ENCODE peak calls at places on chromosomes 5 and 9, in nine cellular contexts. One of them, this sample, is unnamed.
A peak's percentile ranks its signal among the peaks of the same experiment; 100 is the strongest.

GRCh38 chr9:95284667-95285066 is 32.8 kb downstream of the FANCC start:
- DNase-seq in esophagus muscularis mucosa: no peak
- DNase-seq in IMR-90: no peak
- DNase-seq in uterus: no peak
- DNase-seq in A549: no peak
- DNase-seq in body of pancreas: peak; percentile 31
- DNase-seq in adrenal gland: no peak
- DNase-seq in H1: no peak
- DNase-seq in ovary: no peak
- DNase-seq in this sample: no peak

GRCh38 chr5:103827976-103828375 is 265.4 kb upstream of the NUDT12 start:
- DNase-seq in esophagus muscularis mucosa: no peak
- DNase-seq in IMR-90: no peak
- DNase-seq in uterus: no peak
- DNase-seq in A549: no peak
- DNase-seq in body of pancreas: no peak
- DNase-seq in adrenal gland: no peak
- DNase-seq in H1: no peak
- DNase-seq in ovary: no peak
- DNase-seq in this sample: no peak

GRCh38 chr5:175687231-175687701 is 29.4 kb downstream of the HRH2 start:
- DNase-seq in esophagus muscularis mucosa: no peak
- DNase-seq in IMR-90: no peak
- DNase-seq in uterus: no peak
- DNase-seq in A549: no peak
- DNase-seq in body of pancreas: peak; percentile 75
- DNase-seq in adrenal gland: peak; percentile 13
- DNase-seq in H1: no peak
- DNase-seq in ovary: no peak
- DNase-seq in this sample: no peak

GRCh38 chr5:37494756-37495155 is 115.6 kb downstream of the WDR70 start:
- DNase-seq in esophagus muscularis mucosa: no peak
- DNase-seq in IMR-90: no peak
- DNase-seq in uterus: no peak
- DNase-seq in A549: peak; percentile 17
- DNase-seq in body of pancreas: no peak
- DNase-seq in adrenal gland: peak; percentile 49
- DNase-seq in H1: no peak
- DNase-seq in ovary: no peak
- DNase-seq in this sample: no peak

GRCh38 chr5:158634713-158635112 is 465.0 kb downstream of the EBF1 start:
- DNase-seq in esophagus muscularis mucosa: no peak
- DNase-seq in IMR-90: no peak
- DNase-seq in uterus: no peak
- DNase-seq in A549: no peak
- DNase-seq in body of pancreas: no peak
- DNase-seq in adrenal gland: no peak
- DNase-seq in H1: no peak
- DNase-seq in ovary: no peak
- DNase-seq in this sample: peak; percentile 13

GRCh38 chr9:115849679-115850412 is 303.7 kb upstream of the PAPPA start:
- DNase-seq in esophagus muscularis mucosa: no peak
- DNase-seq in IMR-90: peak; percentile 8
- DNase-seq in uterus: no peak
- DNase-seq in A549: no peak
- DNase-seq in body of pancreas: peak; percentile 2
- DNase-seq in adrenal gland: no peak
- DNase-seq in H1: no peak
- DNase-seq in ovary: no peak
- DNase-seq in this sample: no peak

GRCh38 chr9:83304686-83305085 is 233.5 kb downstream of the FRMD3 start:
- DNase-seq in esophagus muscularis mucosa: peak; percentile 95
- DNase-seq in IMR-90: peak; percentile 37
- DNase-seq in uterus: peak; percentile 83
- DNase-seq in A549: no peak
- DNase-seq in body of pancreas: peak; percentile 82
- DNase-seq in adrenal gland: peak; percentile 88
- DNase-seq in H1: no peak
- DNase-seq in ovary: peak; percentile 89
- DNase-seq in this sample: peak; percentile 56

GRCh38 chr9:98142182-98142924 is 23.3 kb upstream of the TRIM14 start:
- DNase-seq in esophagus muscularis mucosa: no peak
- DNase-seq in IMR-90: no peak
- DNase-seq in uterus: no peak
- DNase-seq in A549: peak; percentile 24
- DNase-seq in body of pancreas: peak; percentile 26
- DNase-seq in adrenal gland: peak; percentile 35
- DNase-seq in H1: no peak
- DNase-seq in ovary: no peak
- DNase-seq in this sample: no peak

GRCh38 chr9:114289571-114290481 is 33.1 kb upstream of the ORM1 start:
- DNase-seq in esophagus muscularis mucosa: no peak
- DNase-seq in IMR-90: no peak
- DNase-seq in uterus: peak; percentile 14
- DNase-seq in A549: no peak
- DNase-seq in body of pancreas: no peak
- DNase-seq in adrenal gland: no peak
- DNase-seq in H1: no peak
- DNase-seq in ovary: peak; percentile 7
- DNase-seq in this sample: no peak

GRCh38 chr5:81202652-81203051 is 30.5 kb upstream of the CKMT2 start:
- DNase-seq in esophagus muscularis mucosa: no peak
- DNase-seq in IMR-90: peak; percentile 14
- DNase-seq in uterus: no peak
- DNase-seq in A549: no peak
- DNase-seq in body of pancreas: no peak
- DNase-seq in adrenal gland: peak; percentile 4
- DNase-seq in H1: no peak
- DNase-seq in ovary: no peak
- DNase-seq in this sample: no peak

GRCh38 chr9:68627104-68627503 is 77.9 kb upstream of the PIP5K1B start:
- DNase-seq in esophagus muscularis mucosa: no peak
- DNase-seq in IMR-90: no peak
- DNase-seq in uterus: no peak
- DNase-seq in A549: no peak
- DNase-seq in body of pancreas: no peak
- DNase-seq in adrenal gland: no peak
- DNase-seq in H1: no peak
- DNase-seq in ovary: no peak
- DNase-seq in this sample: no peak

GRCh38 chr9:27785714-27786100 is 212.4 kb upstream of the C9orf72 start:
- DNase-seq in esophagus muscularis mucosa: no peak
- DNase-seq in IMR-90: no peak
- DNase-seq in uterus: no peak
- DNase-seq in A549: no peak
- DNase-seq in body of pancreas: no peak
- DNase-seq in adrenal gland: no peak
- DNase-seq in H1: no peak
- DNase-seq in ovary: no peak
- DNase-seq in this sample: no peak

GRCh38 chr5:170444181-170444580 is 55.0 kb upstream of the KCNMB1 start:
- DNase-seq in esophagus muscularis mucosa: peak; percentile 79
- DNase-seq in IMR-90: no peak
- DNase-seq in uterus: no peak
- DNase-seq in A549: no peak
- DNase-seq in body of pancreas: no peak
- DNase-seq in adrenal gland: no peak
- DNase-seq in H1: no peak
- DNase-seq in ovary: no peak
- DNase-seq in this sample: no peak

GRCh38 chr9:130666393-130667116 is 2.2 kb downstream of the PRDM12 start:
- DNase-seq in esophagus muscularis mucosa: no peak
- DNase-seq in IMR-90: no peak
- DNase-seq in uterus: no peak
- DNase-seq in A549: no peak
- DNase-seq in body of pancreas: no peak
- DNase-seq in adrenal gland: no peak
- DNase-seq in H1: no peak
- DNase-seq in ovary: no peak
- DNase-seq in this sample: no peak

GRCh38 chr5:112995764-112996618 is 19.4 kb downstream of the DCP2 start:
- DNase-seq in esophagus muscularis mucosa: peak; percentile 94
- DNase-seq in IMR-90: peak; percentile 76
- DNase-seq in uterus: peak; percentile 77
- DNase-seq in A549: peak; percentile 64
- DNase-seq in body of pancreas: peak; percentile 75
- DNase-seq in adrenal gland: peak; percentile 81
- DNase-seq in H1: no peak
- DNase-seq in ovary: peak; percentile 68
- DNase-seq in this sample: peak; percentile 51

GRCh38 chr5:141320225-141321169 is at the start of gene TAF7:
- DNase-seq in esophagus muscularis mucosa: peak; percentile 95
- DNase-seq in IMR-90: peak; percentile 92
- DNase-seq in uterus: peak; percentile 86
- DNase-seq in A549: peak; percentile 96
- DNase-seq in body of pancreas: peak; percentile 89
- DNase-seq in adrenal gland: peak; percentile 86
- DNase-seq in H1: peak; percentile 77
- DNase-seq in ovary: peak; percentile 92
- DNase-seq in this sample: peak; percentile 82
- TF ChIP-seq POLR2A in esophagus muscularis mucosa: peak; percentile 90
- TF ChIP-seq POLR2A in IMR-90: peak; percentile 97
- TF ChIP-seq POLR2A in uterus: peak; percentile 94
- TF ChIP-seq POLR2A in A549: peak; percentile 79
- TF ChIP-seq POLR2A in body of pancreas: peak; percentile 96
- TF ChIP-seq POLR2A in adrenal gland: peak; percentile 92
- TF ChIP-seq POLR2A in H1: peak; percentile 95
- TF ChIP-seq POLR2A in ovary: peak; percentile 98
- TF ChIP-seq POLR2A in this sample: peak; percentile 100

DNA sequence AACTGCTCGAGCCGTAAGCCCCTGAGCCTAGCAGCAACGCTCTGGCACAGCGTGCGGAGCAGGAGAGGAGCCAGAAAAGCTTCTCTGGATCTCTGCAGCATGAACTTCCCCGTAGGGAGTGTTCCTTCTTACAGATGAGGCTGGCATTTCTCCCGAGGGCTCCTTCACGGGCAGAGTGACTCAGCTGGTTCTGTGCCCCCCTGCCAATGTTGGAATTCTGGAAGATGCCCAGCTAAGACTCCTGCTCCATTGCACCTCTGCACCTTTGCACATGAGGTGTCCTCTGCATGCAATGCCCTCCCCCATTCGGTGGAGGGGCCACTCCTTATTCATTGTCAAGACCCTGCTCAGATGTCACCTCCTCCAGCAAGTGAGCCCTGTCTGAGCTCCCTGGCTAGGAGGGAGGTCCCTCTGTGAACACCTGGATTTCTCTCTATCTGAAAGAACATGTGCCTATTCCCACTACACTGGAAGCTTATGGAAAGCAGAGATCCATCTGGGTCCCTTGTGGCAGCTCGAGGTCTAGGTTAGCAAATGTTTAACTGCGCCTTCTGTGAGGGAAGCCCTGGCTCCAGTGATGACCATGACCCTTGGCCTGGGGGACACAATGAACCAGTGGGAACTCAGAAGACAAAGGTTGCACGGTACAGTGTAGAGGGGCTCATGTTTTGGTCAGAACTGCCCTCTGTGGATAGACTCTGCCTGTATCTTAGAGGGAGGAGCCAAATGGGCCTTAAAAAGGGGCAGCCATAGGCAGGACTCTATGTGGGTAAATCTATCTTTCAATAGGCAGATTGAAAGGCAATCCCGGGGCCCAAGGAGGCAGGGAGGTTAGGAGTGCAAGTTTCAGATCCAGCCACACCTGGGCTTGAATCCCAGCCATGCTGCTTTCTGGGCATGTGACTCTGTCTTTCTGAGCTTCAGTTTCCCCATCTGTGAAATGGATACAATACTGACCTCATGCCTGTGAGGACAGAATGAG is 39.4 kb downstream of the SH3PXD2B start:
- DNase-seq in esophagus muscularis mucosa: no peak
- DNase-seq in IMR-90: no peak
- DNase-seq in uterus: peak; percentile 85
- DNase-seq in A549: no peak
- DNase-seq in body of pancreas: peak; percentile 79
- DNase-seq in adrenal gland: peak; percentile 90
- DNase-seq in H1: no peak
- DNase-seq in ovary: peak; percentile 66
- DNase-seq in this sample: no peak
- H3K27ac ChIP-seq in esophagus muscularis mucosa: peak overlapping the region; percentile 92
- H3K27ac ChIP-seq in IMR-90: no peak overlapping the region
- H3K27ac ChIP-seq in uterus: peak overlapping the region; percentile 93
- H3K27ac ChIP-seq in A549: peak overlapping the region; percentile 75
- H3K27ac ChIP-seq in body of pancreas: peak overlapping the region; percentile 46
- H3K27ac ChIP-seq in adrenal gland: peak overlapping the region; percentile 59
- H3K27ac ChIP-seq in H1: no peak overlapping the region
- H3K27ac ChIP-seq in ovary: peak overlapping the region; percentile 65
- H3K27ac ChIP-seq in this sample: peak overlapping the region; percentile 48

GRCh38 chr5:147782053-147783028 is at the start of gene JAKMIP2:
- DNase-seq in esophagus muscularis mucosa: peak; percentile 94
- DNase-seq in IMR-90: peak; percentile 1
- DNase-seq in uterus: peak; percentile 64
- DNase-seq in A549: peak; percentile 26
- DNase-seq in body of pancreas: peak; percentile 75
- DNase-seq in adrenal gland: peak; percentile 89
- DNase-seq in H1: peak; percentile 98
- DNase-seq in ovary: peak; percentile 15
- DNase-seq in this sample: peak; percentile 35
- H3K4me3 ChIP-seq in esophagus muscularis mucosa: peak within 1 kb of the TSS; percentile 2
- H3K4me3 ChIP-seq in IMR-90: no peak within 1 kb of the TSS
- H3K4me3 ChIP-seq in uterus: peak within 1 kb of the TSS; percentile 27
- H3K4me3 ChIP-seq in A549: no peak within 1 kb of the TSS
- H3K4me3 ChIP-seq in body of pancreas: no peak within 1 kb of the TSS
- H3K4me3 ChIP-seq in adrenal gland: no peak within 1 kb of the TSS
- H3K4me3 ChIP-seq in H1: peak within 1 kb of the TSS; percentile 87
- H3K4me3 ChIP-seq in ovary: peak within 1 kb of the TSS; percentile 26
- H3K4me3 ChIP-seq in this sample: no peak within 1 kb of the TSS

DNA sequence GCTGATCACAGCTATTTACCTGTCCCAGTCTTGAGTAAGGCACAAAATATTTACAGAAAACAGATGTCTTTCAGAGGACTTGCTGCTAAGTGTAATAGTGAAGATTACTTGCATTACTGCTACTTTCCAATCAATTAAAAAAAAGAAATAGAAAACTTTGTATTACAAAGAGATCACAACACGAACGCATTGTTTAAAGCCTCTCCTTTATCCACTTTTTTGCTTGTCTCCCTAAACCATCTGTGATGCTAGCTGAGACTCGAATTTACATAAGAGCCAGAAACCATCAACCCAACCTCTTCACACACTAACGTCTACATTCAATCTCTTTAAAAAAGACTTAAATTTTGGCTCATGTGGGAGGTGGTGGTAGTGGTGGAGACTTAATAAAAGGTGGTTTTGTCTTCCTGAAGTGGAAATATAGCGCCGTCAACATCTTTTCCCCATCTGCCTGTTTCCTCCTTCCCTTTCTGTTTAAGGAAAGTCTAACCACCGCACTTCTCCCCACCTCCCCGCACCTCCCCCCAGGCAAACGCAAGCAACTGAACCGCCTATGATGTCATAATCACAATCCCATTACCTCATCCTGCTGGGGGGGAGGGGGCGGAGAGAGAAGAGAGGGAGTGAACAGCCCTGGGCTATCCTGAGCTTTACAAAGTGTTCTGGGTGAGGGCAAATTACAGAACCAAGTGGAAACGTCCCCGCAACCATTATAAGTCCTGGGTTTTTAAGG is 948 bp upstream of the FAM53C start:
- DNase-seq in esophagus muscularis mucosa: peak; percentile 96
- DNase-seq in IMR-90: peak; percentile 79
- DNase-seq in uterus: peak; percentile 91
- DNase-seq in A549: peak; percentile 87
- DNase-seq in body of pancreas: peak; percentile 87
- DNase-seq in adrenal gland: peak; percentile 81
- DNase-seq in H1: no peak
- DNase-seq in ovary: peak; percentile 77
- DNase-seq in this sample: peak; percentile 66
- TF ChIP-seq POLR2A in esophagus muscularis mucosa: no peak
- TF ChIP-seq POLR2A in IMR-90: no peak
- TF ChIP-seq POLR2A in uterus: no peak
- TF ChIP-seq POLR2A in A549: no peak
- TF ChIP-seq POLR2A in body of pancreas: no peak
- TF ChIP-seq POLR2A in adrenal gland: no peak
- TF ChIP-seq POLR2A in H1: no peak
- TF ChIP-seq POLR2A in ovary: peak; percentile 41
- TF ChIP-seq POLR2A in this sample: no peak

GRCh38 chr5:74419468-74419867 is 221.1 kb downstream of the ENC1 start:
- DNase-seq in esophagus muscularis mucosa: no peak
- DNase-seq in IMR-90: no peak
- DNase-seq in uterus: no peak
- DNase-seq in A549: no peak
- DNase-seq in body of pancreas: no peak
- DNase-seq in adrenal gland: no peak
- DNase-seq in H1: no peak
- DNase-seq in ovary: no peak
- DNase-seq in this sample: no peak
- H3K27ac ChIP-seq in esophagus muscularis mucosa: no peak overlapping the region
- H3K27ac ChIP-seq in IMR-90: no peak overlapping the region
- H3K27ac ChIP-seq in uterus: no peak overlapping the region
- H3K27ac ChIP-seq in A549: no peak overlapping the region
- H3K27ac ChIP-seq in body of pancreas: no peak overlapping the region
- H3K27ac ChIP-seq in adrenal gland: no peak overlapping the region
- H3K27ac ChIP-seq in H1: no peak overlapping the region
- H3K27ac ChIP-seq in ovary: no peak overlapping the region
- H3K27ac ChIP-seq in this sample: no peak overlapping the region